ENCODE peak calls at places on chromosomes 11 and 22, in four cellular contexts. J is heart right ventricle, F is Karpas-422, D is tibial nerve. L is an unnamed sample.

GRCh38 chr11:32487270-32487669 is 51.9 kb upstream of the WT1 start:
- DNase-seq in D (no peak), J (no peak), F (no peak), L (no peak)

GRCh38 chr11:85772700-85773099 is 38.2 kb downstream of the SYTL2 start:
- DNase-seq in D (no peak), J (no peak), F (no peak), L (no peak)

GRCh38 chr11:92226331-92227232 is 2.0 kb downstream of the FAT3 start:
- DNase-seq in D (no peak), F (no peak), J (no peak), L (no peak)

GRCh38 chr11:120058931-120059330 is 79.0 kb downstream of the TRIM29 start:
- DNase-seq in J (no peak), F (no peak), D (no peak), L (no peak)

GRCh38 chr11:82864268-82864667 is 36.0 kb downstream of the PRCP start:
- DNase-seq in D (peak; percentile 53), F (peak; percentile 89), J (peak; percentile 17), L (no peak)

GRCh38 chr22:31361743-31362142 is 15.6 kb upstream of the PATZ1 start:
- DNase-seq in J (no peak), F (no peak), D (no peak), L (no peak)

GRCh38 chr11:25309818-25310217 is 813.0 kb downstream of the LUZP2 start:
- DNase-seq in F (no peak), J (no peak), D (no peak), L (no peak)

GRCh38 chr11:126716456-126717083 is 284.0 kb downstream of the KIRREL3 start:
- DNase-seq in J (peak; percentile 17), D (no peak), F (peak; percentile 79), L (no peak)

GRCh38 chr11:122138759-122139594 is 23.0 kb upstream of the BLID start:
- DNase-seq in J (no peak), F (no peak), D (no peak), L (no peak)

GRCh38 chr11:27757953-27758352 is 57.7 kb upstream of the BDNF start:
- DNase-seq in D (no peak), F (no peak), J (no peak), L (no peak)

GRCh38 chr11:31808721-31809542 is 2.2 kb downstream of the PAX6 start:
- DNase-seq in D (no peak), J (no peak), F (no peak), L (no peak)

GRCh38 chr22:37260939-37261338 is 16.9 kb upstream of the RAC2 start:
- DNase-seq in F (peak; percentile 88), D (no peak), J (peak; percentile 50), L (no peak)

GRCh38 chr22:25759825-25760231 is 17.8 kb downstream of the MYO18B start:
- DNase-seq in D (no peak), J (no peak), F (no peak), L (peak; percentile 44)

GRCh38 chr11:70504246-70505020 is 106.1 kb downstream of the CTTN start:
- DNase-seq in J (no peak), D (no peak), F (no peak), L (no peak)

GRCh38 chr11:97966901-97967300 is 1053.8 kb upstream of the CNTN5 start:
- DNase-seq in D (no peak), F (no peak), J (no peak), L (no peak)

GRCh38 chr22:31097941-31098632 is 9.3 kb downstream of the SELENOM start:
- DNase-seq in F (no peak), D (no peak), J (no peak), L (no peak)

GRCh38 chr11:96199563-96200025 is 143.4 kb downstream of the MAML2 start:
- DNase-seq in F (no peak), J (no peak), D (no peak), L (no peak)

GRCh38 chr11:69209038-69209350 is 53.3 kb downstream of the SMIM38 start:
- DNase-seq in D (no peak), F (no peak), J (no peak), L (no peak)

GRCh38 chr22:45997077-45997774 is 20.3 kb upstream of the WNT7B start:
- DNase-seq in J (peak; percentile 95), F (no peak), D (peak; percentile 77), L (no peak)

GRCh38 chr11:67301313-67301921 is 1.9 kb upstream of the SSH3 start:
- DNase-seq in F (no peak), D (peak; percentile 12), J (no peak), L (no peak)

GRCh38 chr11:15829312-15829711 is 527.0 kb downstream of the SOX6 start:
- DNase-seq in D (no peak), F (no peak), J (no peak), L (no peak)

GRCh38 chr11:96037267-96037990 is 113.5 kb upstream of the MTMR2 start:
- DNase-seq in D (no peak), J (no peak), F (no peak), L (no peak)

GRCh38 chr11:10303558-10304363 is 1.1 kb upstream of the ADM start:
- DNase-seq in J (no peak), F (no peak), D (no peak), L (no peak)

GRCh38 chr11:31763296-31763695 is 47.8 kb downstream of the PAX6 start:
- DNase-seq in F (no peak), D (no peak), J (no peak), L (no peak)

GRCh38 chr22:41638124-41638523 is 17.0 kb downstream of the XRCC6 start:
- DNase-seq in D (no peak), F (no peak), J (no peak), L (no peak)

GRCh38 chr11:59205664-59206063 is 7.1 kb downstream of the MPEG1 start:
- DNase-seq in F (no peak), D (no peak), J (no peak), L (no peak)

GRCh38 chr11:82365351-82365750 is 368.3 kb downstream of the FAM181B start:
- DNase-seq in D (no peak), F (no peak), J (no peak), L (no peak)

GRCh38 chr11:18203723-18204122 is 31.1 kb downstream of the MRGPRX4 start:
- DNase-seq in J (no peak), F (peak; percentile 63), D (no peak), L (no peak)

GRCh38 chr11:61333638-61334433 is 808 bp downstream of the TKFC start:
- DNase-seq in F (peak; percentile 60), D (no peak), J (no peak), L (no peak)

GRCh38 chr11:130528301-130528651 is 79.8 kb downstream of the ADAMTS15 start:
- DNase-seq in D (no peak), J (no peak), F (no peak), L (no peak)

GRCh38 chr11:111035746-111036145 is 209.8 kb upstream of the POU2AF2 start:
- DNase-seq in D (no peak), J (no peak), F (no peak), L (no peak)

GRCh38 chr11:1163911-1164735 is 6.4 kb downstream of the MUC5AC start:
- DNase-seq in J (no peak), D (no peak), F (no peak), L (no peak)

GRCh38 chr11:57458410-57459111 is 1.8 kb upstream of the RTN4RL2 start:
- DNase-seq in D (no peak), F (peak; percentile 70), J (peak; percentile 52), L (no peak)

GRCh38 chr22:42892571-42893316 is 35.7 kb upstream of the ARFGAP3 start:
- DNase-seq in F (no peak), D (no peak), J (no peak), L (no peak)

GRCh38 chr11:65036931-65037330 is 4.1 kb upstream of the SAC3D1 start:
- DNase-seq in J (peak; percentile 62), D (no peak), F (no peak), L (no peak)

GRCh38 chr11:68792400-68792955 is 41.2 kb upstream of the TESMIN start:
- DNase-seq in D (no peak), J (no peak), F (no peak), L (no peak)

GRCh38 chr22:47549741-47550340 is 787.4 kb downstream of the TBC1D22A start:
- DNase-seq in J (no peak), D (no peak), F (no peak), L (no peak)

GRCh38 chr22:47548953-47549740 is 786.7 kb downstream of the TBC1D22A start:
- DNase-seq in J (no peak), D (no peak), F (no peak), L (no peak)

GRCh38 chr22:47547881-47548630 is 785.6 kb downstream of the TBC1D22A start:
- DNase-seq in D (no peak), J (no peak), F (no peak), L (no peak)

GRCh38 chr22:47544696-47545095 is 782.2 kb downstream of the TBC1D22A start:
- DNase-seq in D (no peak), F (no peak), J (no peak), L (no peak)

DNA sequence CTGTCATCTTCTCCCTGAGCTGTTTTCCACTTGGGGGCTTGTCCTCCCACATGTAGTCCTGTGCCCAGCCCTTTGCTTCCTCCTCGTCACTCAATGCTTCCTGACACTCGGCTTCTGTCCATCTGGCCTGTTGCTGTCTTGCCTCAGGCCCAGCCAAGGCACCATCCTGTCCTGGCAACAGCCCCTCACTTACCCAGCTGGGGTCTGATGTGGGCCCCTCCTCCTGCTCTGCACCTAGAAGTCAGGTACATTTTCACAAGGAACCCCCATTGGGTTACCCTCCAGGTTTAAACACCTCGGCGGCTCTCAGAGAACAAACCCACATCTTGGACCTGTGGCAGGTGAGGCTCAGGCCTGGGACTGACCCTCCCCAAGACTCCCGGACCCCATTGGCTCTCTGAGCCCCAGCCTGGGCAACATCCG is 784.8 kb downstream of the TBC1D22A start:
- DNase-seq in F (no peak), J (no peak), D (no peak), L (no peak)
- H3K9me3 ChIP-seq in F (no peaks in the 10 kb centered on the region), J (no peaks in the 10 kb centered on the region), D (no peaks in the 10 kb centered on the region), L (no peaks in the 10 kb centered on the region)

DNA sequence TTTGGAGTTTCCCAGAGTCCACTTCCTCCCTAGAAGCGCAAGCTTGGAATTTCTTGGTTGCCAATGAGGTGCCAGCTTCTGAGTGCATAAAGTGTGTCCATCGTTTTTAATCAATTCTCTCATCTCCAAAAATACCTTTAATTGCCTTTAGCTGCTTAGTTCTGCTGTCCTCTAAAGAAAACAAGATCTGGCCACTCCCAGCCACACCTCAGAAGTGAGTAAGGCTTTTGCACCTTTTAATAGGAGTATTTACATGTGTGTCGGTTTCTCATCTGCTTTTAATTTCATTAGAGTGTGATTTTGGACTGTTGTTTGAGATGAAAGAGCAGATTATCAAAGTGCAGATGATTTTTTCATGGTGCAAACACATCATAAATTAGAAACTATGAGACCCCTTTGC is 20.1 kb downstream of the CD44 start:
- DNase-seq in F (no peak), J (no peak), D (no peak), L (no peak)
- H3K4me1 ChIP-seq in F (peaks cover 13% of the 10 kb centered on the region), J (peaks cover 48% of the 10 kb centered on the region), D (peaks cover 62% of the 10 kb centered on the region), L (peaks cover 63% of the 10 kb centered on the region)

GRCh38 chr11:4416306-4416705 is 22.8 kb upstream of the TRIM21 start:
- DNase-seq in D (no peak), F (no peak), J (no peak), L (no peak)
- H3K9me3 ChIP-seq in D (no peaks in the 10 kb centered on the region), F (no peaks in the 10 kb centered on the region), J (no peaks in the 10 kb centered on the region), L (no peaks in the 10 kb centered on the region)

DNA sequence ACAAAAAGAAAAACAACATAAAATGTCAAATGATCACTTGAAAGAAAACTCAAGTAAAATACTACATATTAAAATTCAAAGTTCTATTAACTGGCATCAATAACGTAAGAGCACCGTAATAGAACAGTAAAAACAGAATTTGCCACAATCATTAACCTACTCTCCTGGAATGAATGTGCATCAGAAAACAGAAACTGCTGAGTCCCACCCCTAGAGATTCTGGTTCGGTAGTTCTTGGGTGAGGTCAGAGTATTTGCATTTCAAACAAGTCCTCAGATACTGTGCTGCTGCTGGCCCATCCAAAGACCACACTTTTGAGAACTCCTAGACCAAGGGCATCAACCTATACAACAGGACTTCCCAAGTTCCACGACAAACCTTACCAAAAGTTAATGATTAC is 23.5 kb downstream of the PITPNB start:
- DNase-seq in F (no peak), J (no peak), D (no peak), L (no peak)
- H3K4me1 ChIP-seq in F (peaks cover 9% of the 10 kb centered on the region), J (peaks cover 42% of the 10 kb centered on the region), D (no peaks in the 10 kb centered on the region), L (peaks cover 28% of the 10 kb centered on the region)